ENCODE peak calls at places on chromosomes 16 and 17, in nine cellular contexts. P is BE2C, O is aorta, K is testis, B is astrocyte, T is HAP-1, G is neuronal stem cell, J is iPS DF 6.9, N is upper lobe of right lung. Y is an unnamed sample.
A peak's percentile ranks its signal among the peaks of the same experiment; 100 is the strongest.

GRCh38 chr16:66364117-66364958 is 2.2 kb upstream of the CDH5 start:
- DNase-seq in P (peak; percentile 45), O (no peak), K (peak; percentile 79), B (peak; percentile 37), T (peak; percentile 15), G (no peak), J (no peak), N (no peak), Y (peak; percentile 49)

GRCh38 chr17:49920370-49920769 is 48.6 kb upstream of the DLX4 start:
- DNase-seq in P (no peak), O (no peak), K (no peak), B (no peak), T (no peak), G (no peak), J (no peak), N (no peak), Y (peak; percentile 76)

GRCh38 chr17:6347776-6348175 is 87.1 kb downstream of the AIPL1 start:
- DNase-seq in P (no peak), O (peak; percentile 39), K (no peak), B (no peak), T (no peak), G (no peak), J (no peak), N (no peak), Y (no peak)

GRCh38 chr17:16488572-16488997 is 3.4 kb downstream of the LRRC75A start:
- DNase-seq in P (no peak), O (no peak), K (peak; percentile 67), B (no peak), T (no peak), G (no peak), J (no peak), N (no peak), Y (peak; percentile 62)

GRCh38 chr17:4548721-4549531 is 6.3 kb downstream of the MYBBP1A start:
- DNase-seq in P (no peak), O (no peak), K (no peak), B (no peak), T (no peak), G (no peak), J (no peak), N (no peak), Y (no peak)

GRCh38 chr17:44223574-44224046 is 4.1 kb upstream of the UBTF start:
- DNase-seq in P (no peak), O (no peak), K (peak; percentile 66), B (peak; percentile 62), T (no peak), G (no peak), J (no peak), N (no peak), Y (peak; percentile 94)

GRCh38 chr17:30113213-30113612 is 3.4 kb upstream of the NSRP1 start:
- DNase-seq in P (no peak), O (no peak), K (no peak), B (no peak), T (peak; percentile 32), G (no peak), J (no peak), N (no peak), Y (no peak)

GRCh38 chr16:4972938-4973587 is 14.9 kb downstream of the SEC14L5 start:
- DNase-seq in P (no peak), O (peak; percentile 57), K (no peak), B (no peak), T (no peak), G (no peak), J (no peak), N (no peak), Y (no peak)

GRCh38 chr16:73214825-73215481 is 167.0 kb upstream of the ZFHX3 start:
- DNase-seq in P (no peak), O (no peak), K (no peak), B (peak; percentile 98), T (peak; percentile 10), G (no peak), J (no peak), N (no peak), Y (no peak)

GRCh38 chr17:63491976-63492575 is 15.2 kb downstream of the ACE start:
- DNase-seq in P (no peak), O (no peak), K (no peak), B (no peak), T (no peak), G (no peak), J (no peak), N (no peak), Y (no peak)

GRCh38 chr16:72362972-72363371 is 191.0 kb upstream of the PMFBP1 start:
- DNase-seq in P (no peak), O (no peak), K (no peak), B (peak; percentile 14), T (no peak), G (no peak), J (no peak), N (no peak), Y (no peak)

GRCh38 chr16:13645525-13645924 is 274.4 kb upstream of the ERCC4 start:
- DNase-seq in P (no peak), O (no peak), K (no peak), B (no peak), T (no peak), G (no peak), J (no peak), N (no peak), Y (no peak)

DNA sequence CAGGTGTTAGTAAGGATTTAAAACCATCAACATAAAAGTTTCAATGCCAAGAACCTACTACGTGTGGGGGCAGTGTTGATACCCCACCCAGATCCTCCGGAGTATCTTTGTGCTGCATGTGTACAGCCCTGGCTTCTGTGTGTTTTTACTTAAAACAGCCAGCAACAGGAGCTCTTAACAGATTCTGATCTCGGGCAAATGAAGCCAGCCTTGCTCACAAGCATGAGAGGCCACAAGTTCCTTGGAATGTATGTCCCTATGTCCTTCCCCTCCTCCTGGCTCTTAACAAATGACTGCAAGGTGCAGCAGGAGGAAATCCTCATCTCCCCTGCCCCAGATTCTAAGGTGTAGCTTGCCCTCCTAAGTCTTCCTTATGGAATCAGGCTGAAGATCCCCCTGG is 139.4 kb upstream of the NUDT7 start:
- DNase-seq in P (no peak), O (no peak), K (no peak), B (no peak), T (no peak), G (no peak), J (no peak), N (no peak), Y (no peak)
- H3K36me3 ChIP-seq in P (no peaks in the 10 kb centered on the region), O (no peaks in the 10 kb centered on the region), K (no peaks in the 10 kb centered on the region), B (no peaks in the 10 kb centered on the region), T (no peaks in the 10 kb centered on the region), G (no peaks in the 10 kb centered on the region), J (no peaks in the 10 kb centered on the region), N (no peaks in the 10 kb centered on the region), Y (no peaks in the 10 kb centered on the region)

DNA sequence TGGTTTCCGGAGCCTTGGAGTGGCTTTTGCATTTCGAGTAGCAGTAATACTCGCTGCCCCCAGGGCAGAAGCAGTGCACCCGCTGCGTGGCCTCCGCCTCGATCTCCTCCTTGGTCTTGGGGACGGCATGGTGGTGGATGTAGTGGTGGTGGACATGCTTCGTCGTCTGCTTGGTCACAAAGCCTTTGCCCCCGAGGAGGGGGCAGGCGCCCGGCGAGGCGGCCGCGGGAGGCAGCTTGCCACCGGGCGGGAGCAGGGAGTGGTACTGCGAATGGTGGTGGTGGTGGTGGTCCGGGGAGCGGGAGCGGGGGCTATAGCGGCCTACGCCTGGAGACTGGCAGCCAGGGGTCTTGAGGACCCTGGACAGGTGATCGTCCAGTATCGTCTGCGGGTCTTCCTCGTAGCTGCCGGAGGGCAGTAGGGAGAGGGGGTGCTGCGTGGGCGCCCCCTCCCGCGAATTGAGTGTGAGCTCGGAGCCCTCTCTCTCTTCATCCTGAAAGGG is 24.1 kb downstream of the AXIN2 start:
- DNase-seq in P (no peak), O (no peak), K (peak; percentile 16), B (no peak), T (no peak), G (no peak), J (no peak), N (no peak), Y (no peak)
- H3K36me3 ChIP-seq in P (no peaks in the 10 kb centered on the region), O (no peaks in the 10 kb centered on the region), K (no peaks in the 10 kb centered on the region), B (peaks cover 13% of the 10 kb centered on the region), T (peaks cover 14% of the 10 kb centered on the region), G (peaks cover 24% of the 10 kb centered on the region), J (peaks cover 34% of the 10 kb centered on the region), N (peaks cover 83% of the 10 kb centered on the region), Y (peaks cover 73% of the 10 kb centered on the region)

DNA sequence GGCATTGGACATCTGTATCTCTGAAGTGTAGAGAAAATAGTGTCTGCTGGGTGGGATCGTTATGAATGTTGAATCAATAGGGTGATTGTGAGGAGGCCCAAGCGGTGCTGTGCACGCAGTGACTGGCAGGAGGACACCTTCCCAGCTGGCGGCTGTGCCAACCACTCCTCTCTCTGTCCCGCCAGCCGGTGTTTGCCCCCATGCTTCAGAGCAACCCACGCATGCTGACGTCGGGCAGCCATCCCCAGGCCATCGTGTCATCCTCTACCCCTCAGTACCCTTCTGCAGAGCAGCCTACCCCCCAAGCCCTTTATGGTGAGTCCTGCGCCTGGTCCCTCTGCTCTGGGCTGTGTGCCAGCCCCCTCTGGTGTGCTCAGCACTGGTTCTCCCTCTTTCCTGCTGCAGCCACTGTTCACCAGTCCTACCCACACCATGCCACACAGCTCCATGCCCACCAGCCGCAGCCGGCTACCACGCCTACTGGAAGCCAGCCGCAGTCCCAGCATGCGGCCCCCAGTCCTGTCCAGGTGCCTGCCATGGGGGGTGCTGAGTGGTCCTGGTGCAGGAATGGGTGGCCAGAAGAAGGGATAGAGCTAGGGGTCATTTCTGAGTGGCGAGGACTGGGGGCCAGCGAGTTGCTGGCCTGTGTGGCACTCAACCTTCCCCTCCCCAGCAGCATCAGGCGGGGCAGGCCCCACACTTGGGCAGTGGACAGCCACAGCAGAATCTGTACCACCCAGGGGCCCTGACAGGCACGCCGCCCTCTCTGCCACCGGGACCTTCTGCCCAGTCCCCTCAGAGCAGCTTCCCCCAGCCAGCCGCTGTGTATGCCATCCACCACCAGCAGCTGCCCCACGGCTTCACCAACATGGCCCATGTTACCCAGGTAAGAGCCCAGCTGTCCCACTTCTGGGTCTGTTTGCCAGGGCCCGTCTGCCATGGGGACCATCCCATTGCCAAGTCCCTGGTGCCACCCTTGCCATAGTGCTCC is 11.0 kb downstream of the TUFM start:
- DNase-seq in P (no peak), O (no peak), K (no peak), B (no peak), T (no peak), G (no peak), J (no peak), N (no peak), Y (no peak)
- H3K36me3 ChIP-seq in P (peaks cover 74% of the 10 kb centered on the region), O (peaks cover 13% of the 10 kb centered on the region), K (no peaks in the 10 kb centered on the region), B (peaks cover 57% of the 10 kb centered on the region), T (peaks cover 80% of the 10 kb centered on the region), G (peaks cover 72% of the 10 kb centered on the region), J (peaks cover 61% of the 10 kb centered on the region), N (peaks cover 81% of the 10 kb centered on the region), Y (no peaks in the 10 kb centered on the region)

GRCh38 chr16:369275-369865 is 968 bp downstream of the MRPL28 start:
- DNase-seq in P (no peak), O (no peak), K (no peak), B (no peak), T (no peak), G (no peak), J (no peak), N (peak; percentile 64), Y (no peak)

GRCh38 chr16:370443-370842 is at the start of gene MRPL28:
- DNase-seq in P (peak; percentile 90), O (peak; percentile 98), K (peak; percentile 97), B (peak; percentile 91), T (peak; percentile 96), G (peak; percentile 90), J (peak; percentile 84), N (peak; percentile 95), Y (peak; percentile 94)

GRCh38 chr16:368388-369158 is 1.8 kb downstream of the MRPL28 start:
- DNase-seq in P (no peak), O (no peak), K (no peak), B (no peak), T (no peak), G (no peak), J (no peak), N (no peak), Y (no peak)

GRCh38 chr16:370980-371728 is 816 bp upstream of the MRPL28 start:
- DNase-seq in P (peak; percentile 20), O (no peak), K (peak; percentile 30), B (no peak), T (no peak), G (no peak), J (no peak), N (peak; percentile 64), Y (no peak)

GRCh38 chr16:369866-370436 is 387 bp downstream of the MRPL28 start:
- DNase-seq in P (no peak), O (no peak), K (no peak), B (no peak), T (peak; percentile 38), G (no peak), J (no peak), N (peak; percentile 67), Y (peak; percentile 26)
- H3K36me3 ChIP-seq in P (peaks cover 25% of the 10 kb centered on the region), O (no peaks in the 10 kb centered on the region), K (no peaks in the 10 kb centered on the region), B (no peaks in the 10 kb centered on the region), T (peaks cover 41% of the 10 kb centered on the region), G (peaks cover 42% of the 10 kb centered on the region), J (peaks cover 46% of the 10 kb centered on the region), N (peaks cover 52% of the 10 kb centered on the region), Y (no peaks in the 10 kb centered on the region)